ENCODE peak calls at places on chromosomes 12 and 14, in eight cellular contexts. W, G, H, M, S, V, Q and N are unnamed samples.

GRCh38 chr12:91902860-91903683 is 242.6 kb downstream of the BTG1 start:
- ATAC-seq in H (no peak), W (no peak), V (no peak), S (peak), M (no peak), Q (no peak), G (no peak), N (no peak)

GRCh38 chr14:74599201-74599809 is 12.7 kb downstream of the LTBP2 start:
- ATAC-seq in G (peak), S (no peak), V (peak), Q (no peak), H (no peak), M (no peak), W (no peak), N (peak)

GRCh38 chr12:107645630-107646333 is 39.8 kb upstream of the PWP1 start:
- ATAC-seq in H (no peak), M (no peak), V (peak), S (no peak), W (no peak), Q (no peak), G (no peak), N (no peak)

GRCh38 chr12:102010265-102010994 is 51.4 kb downstream of the WASHC3 start:
- ATAC-seq in Q (peak), S (no peak), H (peak), G (peak), M (peak), V (no peak), W (no peak), N (no peak)

GRCh38 chr12:47900480-47901129 is 4.2 kb downstream of the VDR start:
- ATAC-seq in W (no peak), H (no peak), V (no peak), M (no peak), Q (peak), S (peak), G (peak), N (no peak)

GRCh38 chr14:94598506-94598815 is 13.7 kb upstream of the SERPINA3 start:
- ATAC-seq in M (no peak), V (no peak), S (no peak), H (no peak), G (peak), Q (no peak), W (no peak), N (no peak)

GRCh38 chr12:51448618-51449256 is 24.1 kb downstream of the SLC4A8 start:
- ATAC-seq in G (no peak), W (no peak), V (no peak), M (no peak), H (no peak), S (no peak), Q (peak), N (no peak)

GRCh38 chr14:80387563-80387981 is 176.3 kb upstream of the DIO2 start:
- ATAC-seq in V (peak), M (no peak), S (no peak), Q (no peak), W (no peak), G (no peak), H (no peak), N (peak)

GRCh38 chr12:93563807-93564538 is 8.5 kb upstream of the SOCS2 start:
- ATAC-seq in G (peak), S (peak), W (peak), Q (no peak), V (no peak), H (no peak), M (peak), N (no peak)

GRCh38 chr14:60515244-60515695 is 6.3 kb downstream of the SIX6 start:
- ATAC-seq in S (no peak), W (peak), H (no peak), Q (no peak), G (no peak), M (no peak), V (no peak), N (no peak)

GRCh38 chr12:57031228-57031670 is 14.9 kb upstream of the TAC3 start:
- ATAC-seq in S (peak), Q (peak), V (no peak), H (peak), W (peak), M (peak), G (peak), N (no peak)

GRCh38 chr12:98002887-98003493 is 512.4 kb upstream of the TMPO start:
- ATAC-seq in H (no peak), V (no peak), M (peak), G (peak), W (no peak), Q (peak), S (peak), N (no peak)

GRCh38 chr12:93894391-93895095 is 217.4 kb downstream of the CRADD start:
- ATAC-seq in H (peak), W (no peak), S (no peak), M (no peak), Q (no peak), V (peak), G (peak), N (peak)

GRCh38 chr14:44866322-44866721 is 95.4 kb downstream of the KLHL28 start:
- ATAC-seq in H (no peak), W (no peak), G (no peak), M (no peak), Q (no peak), S (no peak), V (no peak), N (no peak)

GRCh38 chr12:117125275-117125613 is 26.0 kb upstream of the TESC start:
- ATAC-seq in Q (no peak), S (peak), H (no peak), G (no peak), V (no peak), M (peak), W (peak), N (no peak)

GRCh38 chr12:69712826-69713225 is 13.7 kb upstream of the BEST3 start:
- ATAC-seq in Q (no peak), S (no peak), M (no peak), W (no peak), G (no peak), H (no peak), V (no peak), N (no peak)

GRCh38 chr14:77790566-77791224 is 9.2 kb upstream of the ADCK1 start:
- ATAC-seq in W (peak), M (peak), S (no peak), H (no peak), Q (no peak), V (no peak), G (no peak), N (no peak)

GRCh38 chr12:27667540-27667939 is 28.7 kb upstream of the REP15 start:
- ATAC-seq in V (peak), S (no peak), W (peak), G (no peak), M (no peak), Q (no peak), H (no peak), N (no peak)

GRCh38 chr12:69189378-69189978 is 49.9 kb upstream of the CPSF6 start:
- ATAC-seq in M (no peak), W (no peak), S (no peak), G (no peak), H (no peak), Q (no peak), V (no peak), N (no peak)

GRCh38 chr12:122740351-122740750 is 9.7 kb upstream of the HCAR1 start:
- ATAC-seq in H (no peak), Q (no peak), G (no peak), W (no peak), V (no peak), M (no peak), S (no peak), N (no peak)

GRCh38 chr14:22483863-22484593 is 105.0 kb downstream of the DAD1 start:
- ATAC-seq in H (no peak), V (no peak), M (no peak), S (no peak), W (peak), G (peak), Q (no peak), N (no peak)

GRCh38 chr14:24057271-24057670 is 5.5 kb downstream of the CARMIL3 start:
- ATAC-seq in W (no peak), M (no peak), G (no peak), Q (no peak), H (no peak), S (no peak), V (no peak), N (no peak)

GRCh38 chr12:75890141-75890540 is 141.4 kb downstream of the PHLDA1 start:
- ATAC-seq in Q (no peak), S (no peak), V (no peak), M (no peak), G (no peak), H (no peak), W (no peak), N (no peak)

GRCh38 chr12:107296681-107297086 is 203.3 kb upstream of the CRY1 start:
- ATAC-seq in G (no peak), W (no peak), V (no peak), M (peak), Q (no peak), H (no peak), S (no peak), N (no peak)

GRCh38 chr12:69044887-69045286 is 111.9 kb upstream of the CPM start:
- ATAC-seq in S (no peak), V (no peak), M (peak), W (no peak), Q (no peak), H (no peak), G (no peak), N (no peak)